ENCODE peak calls at places on chromosomes 4 and X, in seven cellular contexts. F is mammary epithelial cell; A is lower leg skin; Z is CD8-positive, alpha-beta T cell; R is MCF 10A; S is activated naive CD4-positive, alpha-beta T cell treated with anti-CD3 and anti-CD28 coated beads for 36 hours; Y is right cardiac atrium. P is an unnamed sample.

GRCh38 chr4:26420438-26420837 is 69.8 kb downstream of the CCKAR start:
- DNase-seq in A (no peak), F (no peak), Z (no peak), Y (no peak), R (no peak), S (no peak), P (no peak)

GRCh38 chr4:136662539-136662938 is 869.8 kb downstream of the PCDH18 start:
- DNase-seq in R (no peak), Z (no peak), S (no peak), Y (no peak), F (no peak), A (no peak), P (no peak)

GRCh38 chr4:121784975-121785374 is 16.1 kb upstream of the EXOSC9 start:
- DNase-seq in Z (no peak), F (peak), A (no peak), R (peak), S (no peak), Y (no peak), P (no peak)

GRCh38 chrX:120281021-120281624 is 30.1 kb downstream of the TMEM255A start:
- DNase-seq in A (no peak), Z (no peak), F (no peak), S (no peak), Y (no peak), R (no peak), P (no peak)

GRCh38 chrX:143837444-143837843 is 46.4 kb upstream of the UBE2NL start:
- DNase-seq in Z (no peak), S (no peak), F (no peak), R (no peak), Y (no peak), A (no peak), P (no peak)

GRCh38 chr4:108959497-108959896 is 196.6 kb upstream of the ETNPPL start:
- DNase-seq in Y (no peak), F (no peak), A (no peak), Z (no peak), S (no peak), R (no peak), P (no peak)

GRCh38 chr4:127709456-127709855 is 20.7 kb upstream of the SLC25A31 start:
- DNase-seq in F (peak), Z (no peak), Y (no peak), S (no peak), R (no peak), A (no peak), P (no peak)

GRCh38 chr4:159455675-159456235 is 352.9 kb downstream of the RAPGEF2 start:
- DNase-seq in A (no peak), S (peak), Y (no peak), Z (no peak), F (peak), R (peak), P (no peak)

GRCh38 chrX:39258331-39258730 is 457.1 kb downstream of the MID1IP1 start:
- DNase-seq in R (no peak), Z (no peak), S (no peak), A (no peak), F (no peak), Y (no peak), P (no peak)

GRCh38 chr4:79445371-79445781 is 37.3 kb upstream of the GK2 start:
- DNase-seq in R (no peak), Y (no peak), Z (no peak), F (no peak), A (no peak), S (no peak), P (no peak)

GRCh38 chrX:40538391-40538790 is 42.4 kb upstream of the ATP6AP2 start:
- DNase-seq in R (no peak), A (no peak), S (no peak), Y (no peak), F (no peak), Z (no peak), P (no peak)

GRCh38 chr4:73984736-73985527 is 3.1 kb downstream of the PPBP start:
- DNase-seq in S (no peak), Z (no peak), R (no peak), F (peak), A (no peak), Y (no peak), P (no peak)

GRCh38 chr4:183765121-183765990 is 106.3 kb downstream of the TRAPPC11 start:
- DNase-seq in Z (no peak), Y (peak), R (no peak), F (no peak), A (no peak), S (no peak), P (peak)

GRCh38 chr4:1975391-1975801 is 33.4 kb downstream of the NELFA start:
- DNase-seq in A (no peak), S (no peak), Z (no peak), Y (no peak), R (no peak), F (no peak), P (no peak)

GRCh38 chr4:173494013-173494970 is 35.7 kb downstream of the HAND2 start:
- DNase-seq in A (no peak), R (peak), Z (no peak), Y (peak), F (peak), S (peak), P (peak)